ENCODE peak calls at places on chromosomes 16 and 17, in six cellular contexts. Q is GM23248, X is SK-N-SH, J is MM.1S, I is PC-3, B is HCT116. T is an unnamed sample. For H3K9me2 and H4K20me1, the result is how much of the 10 kb centered on the place peaks cover.

GRCh38 chr16:2483160-2483559 is 8.2 kb downstream of the TBC1D24 start:
- DNase-seq in I (no peak), B (no peak), J (no peak), X (peak), Q (peak), T (no peak)

GRCh38 chr16:23842137-23842600 is 6.4 kb downstream of the PRKCB start:
- DNase-seq in B (no peak), Q (no peak), X (no peak), J (no peak), I (no peak), T (no peak)

GRCh38 chr17:19342611-19343255 is 19.8 kb downstream of the B9D1 start:
- DNase-seq in X (peak), J (no peak), I (no peak), B (no peak), Q (no peak), T (no peak)

GRCh38 chr16:83920894-83921491 is 22.1 kb downstream of the MLYCD start:
- DNase-seq in B (no peak), Q (no peak), X (no peak), I (no peak), J (no peak), T (no peak)

GRCh38 chr17:63702223-63702577 is 2.3 kb upstream of the LIMD2 start:
- DNase-seq in B (no peak), I (no peak), Q (no peak), J (no peak), X (no peak), T (peak)

GRCh38 chr17:72378414-72379395 is 257.9 kb downstream of the SOX9 start:
- DNase-seq in I (no peak), X (peak), J (no peak), Q (no peak), B (no peak), T (no peak)

GRCh38 chr17:74971842-74972106 is 785 bp downstream of the HID1 start:
- DNase-seq in J (no peak), Q (no peak), B (no peak), X (no peak), I (no peak), T (no peak)

GRCh38 chr17:35142467-35142796 is 329 bp upstream of the NLE1 start:
- DNase-seq in B (no peak), J (no peak), I (no peak), Q (no peak), X (no peak), T (no peak)

GRCh38 chr17:13562271-13562800 is 39.4 kb downstream of the HS3ST3A1 start:
- DNase-seq in Q (peak), B (no peak), J (no peak), I (peak), X (no peak), T (no peak)

GRCh38 chr16:11794991-11795886 is 1.8 kb downstream of the ZC3H7A start:
- DNase-seq in J (no peak), I (no peak), Q (peak), X (no peak), B (no peak), T (no peak)

GRCh38 chr17:2218426-2218825 is 85.2 kb downstream of the SMG6 start:
- DNase-seq in I (peak), B (no peak), J (no peak), Q (no peak), X (no peak), T (peak)

GRCh38 chr17:76188213-76189060 is 47.4 kb upstream of the FOXJ1 start:
- DNase-seq in B (no peak), J (peak), I (no peak), X (no peak), Q (no peak), T (no peak)

GRCh38 chr16:89491238-89491869 is 993 bp upstream of the ANKRD11 start:
- DNase-seq in B (no peak), Q (peak), X (peak), I (peak), J (no peak), T (peak)

GRCh38 chr16:27193300-27193990 is 9.9 kb upstream of the KDM8 start:
- DNase-seq in X (no peak), J (no peak), I (no peak), B (no peak), Q (peak), T (no peak)

GRCh38 chr17:12853921-12854320 is 64.6 kb downstream of the ARHGAP44 start:
- DNase-seq in Q (no peak), B (no peak), J (no peak), I (no peak), X (no peak), T (no peak)

GRCh38 chr17:185445-186138 is 4.1 kb upstream of the DOC2B start:
- DNase-seq in B (no peak), J (peak), I (no peak), X (no peak), Q (no peak), T (no peak)

DNA sequence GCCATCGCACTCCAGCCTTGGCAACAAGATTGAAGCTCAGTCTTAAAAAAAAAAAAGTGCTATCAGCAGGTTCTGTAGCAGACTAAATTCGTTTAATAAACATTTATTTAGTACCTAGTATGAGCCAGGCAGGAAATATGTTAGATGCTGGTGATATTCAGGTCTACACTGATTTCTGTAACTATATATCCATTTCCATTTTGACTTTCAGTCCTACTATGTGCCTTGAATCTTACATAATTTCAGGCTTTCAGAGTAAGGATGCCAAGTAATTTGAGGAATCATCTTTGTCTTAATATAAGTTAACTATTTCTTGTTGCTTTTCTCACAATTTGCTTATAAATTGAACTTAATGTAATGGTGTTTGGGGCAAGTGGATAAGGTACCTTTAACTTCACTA is 46.2 kb downstream of the CDK12 start:
- DNase-seq in J (no peak), Q (no peak), X (no peak), I (no peak), B (no peak), T (no peak)
- H3K9me2 ChIP-seq in J (under half), Q (under half), X (under half), I (under half), B (under half), T (under half)

GRCh38 chr16:3787924-3788661 is 70.8 kb upstream of the TRAP1 start:
- DNase-seq in X (no peak), Q (no peak), J (no peak), B (no peak), I (no peak), T (no peak)
- H4K20me1 ChIP-seq in X (half or more), Q (under half), J (under half), B (under half), I (under half), T (under half)

GRCh38 chr17:62627904-62628603 is 584 bp downstream of the MRC2 start:
- DNase-seq in Q (peak), J (no peak), B (no peak), X (peak), I (peak), T (no peak)

GRCh38 chr17:62629556-62630364 is 2.3 kb downstream of the MRC2 start:
- DNase-seq in J (no peak), I (no peak), X (peak), Q (peak), B (no peak), T (no peak)

GRCh38 chr17:62627219-62627903 is at the start of gene MRC2:
- DNase-seq in I (peak), X (peak), Q (peak), B (peak), J (no peak), T (no peak)

GRCh38 chr17:62630365-62631085 is 3.1 kb downstream of the MRC2 start:
- DNase-seq in I (no peak), J (no peak), Q (peak), X (peak), B (no peak), T (no peak)

DNA sequence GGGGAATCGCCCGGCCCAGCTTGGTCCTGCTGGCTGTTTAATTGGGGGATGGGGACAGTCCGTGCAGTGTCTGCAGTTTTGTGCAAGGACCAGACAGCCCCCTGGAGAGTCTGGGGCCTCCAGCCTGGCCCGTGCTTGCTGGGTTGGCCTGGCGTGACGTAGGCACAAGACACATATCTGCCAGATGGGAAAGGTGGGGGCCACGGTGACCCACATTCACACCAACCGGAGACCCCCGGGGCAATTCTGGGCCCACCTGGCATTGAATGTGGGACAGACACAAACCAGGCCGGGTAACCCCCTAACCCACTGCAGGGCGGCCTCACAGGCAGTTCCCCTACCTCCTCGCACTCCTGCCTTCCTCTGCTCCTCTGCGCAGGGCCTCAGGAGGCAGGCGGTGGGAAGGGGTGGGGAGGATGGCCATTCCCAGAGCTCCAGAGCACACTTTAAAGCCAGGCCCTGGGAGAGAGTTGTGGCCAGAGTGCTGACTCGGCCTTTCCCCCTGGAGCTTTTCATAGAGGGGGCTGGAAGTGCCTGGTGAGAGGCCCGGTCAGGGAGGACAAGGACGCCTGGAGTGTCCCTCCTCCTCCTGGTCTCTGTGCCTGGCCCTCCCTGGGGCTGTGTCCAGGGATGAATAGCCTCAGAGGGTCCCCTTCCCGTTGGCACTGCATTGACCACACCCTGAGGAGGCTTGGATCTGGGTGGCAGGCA is 1.5 kb downstream of the MRC2 start:
- DNase-seq in J (no peak), X (peak), Q (peak), I (no peak), B (no peak), T (no peak)
- H3K9ac ChIP-seq in J (no peak), X (peak), Q (peak), I (no peak), B (no peak), T (no peak)

GRCh38 chr17:65557349-65558310 is 3.8 kb downstream of the AXIN2 start:
- DNase-seq in I (no peak), X (no peak), J (no peak), B (peak), Q (peak), T (no peak)

GRCh38 chr17:65558683-65559311 is 2.7 kb downstream of the AXIN2 start:
- DNase-seq in Q (no peak), J (peak), B (no peak), I (no peak), X (peak), T (no peak)

GRCh38 chr17:65558311-65558682 is 3.2 kb downstream of the AXIN2 start:
- DNase-seq in Q (no peak), I (no peak), X (no peak), B (no peak), J (no peak), T (no peak)

GRCh38 chr17:65556014-65556909 is 5.2 kb downstream of the AXIN2 start:
- DNase-seq in Q (peak), J (peak), X (peak), B (peak), I (peak), T (peak)

GRCh38 chr17:65556910-65557348 is 4.5 kb downstream of the AXIN2 start:
- DNase-seq in J (no peak), Q (peak), B (no peak), X (no peak), I (no peak), T (no peak)
- H3K9me2 ChIP-seq in J (under half), Q (under half), B (under half), X (under half), I (under half), T (under half)

GRCh38 chr17:77466596-77467223 is 325.9 kb downstream of the SEC14L1 start:
- DNase-seq in I (no peak), J (peak), Q (no peak), B (no peak), X (no peak), T (no peak)
- H4K20me1 ChIP-seq in I (under half), J (under half), Q (under half), B (under half), X (half or more), T (under half)

GRCh38 chr16:4303973-4304372 is 11.9 kb upstream of the GLIS2 start:
- DNase-seq in I (no peak), Q (no peak), X (peak), B (no peak), J (no peak), T (no peak)

GRCh38 chr16:4309833-4310266 is 6.0 kb upstream of the GLIS2 start:
- DNase-seq in X (no peak), I (peak), Q (peak), J (peak), B (peak), T (peak)

GRCh38 chr16:4306439-4307214 is 9.2 kb upstream of the GLIS2 start:
- DNase-seq in Q (no peak), B (no peak), J (peak), X (peak), I (no peak), T (peak)

GRCh38 chr16:4309102-4309832 is 6.6 kb upstream of the GLIS2 start:
- DNase-seq in I (peak), J (no peak), B (no peak), X (no peak), Q (no peak), T (no peak)

GRCh38 chr16:4307215-4308037 is 8.4 kb upstream of the GLIS2 start:
- DNase-seq in J (peak), X (peak), I (peak), Q (peak), B (peak), T (peak)
- H3K9ac ChIP-seq in J (peak), X (peak), I (peak), Q (peak), B (peak), T (peak)